ENCODE peak calls at places on chromosomes 1 and 21, in eight cellular contexts. H is midbrain, A is left ventricle myocardium inferior, T is glutamatergic neuron, Z is Calu3, D is hepatic stellate cell, W is KBM-7, U is fibroblast of the conjunctiva. N is an unnamed sample.

GRCh38 chr1:48619529-48619928 is 147.5 kb upstream of the SPATA6 start:
- DNase-seq in H (peak), A (no peak), T (peak), Z (no peak), D (no peak), W (no peak), U (peak), N (peak)

GRCh38 chr1:91546301-91546581 is 45.6 kb downstream of the CDC7 start:
- DNase-seq in H (no peak), A (no peak), T (no peak), Z (no peak), D (no peak), W (no peak), U (no peak), N (no peak)

GRCh38 chr21:36776981-36777617 is 78.2 kb downstream of the SIM2 start:
- DNase-seq in H (no peak), A (no peak), T (no peak), Z (no peak), D (no peak), W (no peak), U (no peak), N (no peak)

GRCh38 chr21:25967566-25968438 is 202.8 kb downstream of the APP start:
- DNase-seq in H (no peak), A (no peak), T (no peak), Z (no peak), D (no peak), W (peak), U (no peak), N (peak)

GRCh38 chr1:226609836-226610455 is 61.4 kb downstream of the STUM start:
- DNase-seq in H (no peak), A (peak), T (peak), Z (no peak), D (no peak), W (no peak), U (no peak), N (no peak)

GRCh38 chr1:218558411-218558810 is 213.3 kb downstream of the TGFB2 start:
- DNase-seq in H (no peak), A (no peak), T (no peak), Z (no peak), D (no peak), W (no peak), U (no peak), N (no peak)

GRCh38 chr1:211897011-211897410 is 66.4 kb upstream of the LPGAT1 start:
- DNase-seq in H (no peak), A (no peak), T (no peak), Z (no peak), D (no peak), W (no peak), U (no peak), N (no peak)

GRCh38 chr1:221397606-221398005 is 344.3 kb downstream of the DUSP10 start:
- DNase-seq in H (no peak), A (no peak), T (no peak), Z (no peak), D (no peak), W (no peak), U (no peak), N (no peak)

GRCh38 chr1:14259191-14259757 is 339.2 kb upstream of the KAZN start:
- DNase-seq in H (peak), A (peak), T (no peak), Z (no peak), D (no peak), W (no peak), U (peak), N (no peak)

GRCh38 chr1:5821496-5822176 is 170.6 kb downstream of the NPHP4 start:
- DNase-seq in H (no peak), A (no peak), T (no peak), Z (no peak), D (no peak), W (no peak), U (no peak), N (no peak)

GRCh38 chr1:153567621-153568366 is 2.1 kb upstream of the S100A2 start:
- DNase-seq in H (no peak), A (no peak), T (no peak), Z (peak), D (no peak), W (no peak), U (no peak), N (peak)

GRCh38 chr1:200659269-200659668 is 10.4 kb downstream of the DDX59 start:
- DNase-seq in H (no peak), A (no peak), T (no peak), Z (no peak), D (no peak), W (no peak), U (no peak), N (peak)

GRCh38 chr1:21629971-21630370 is 39.2 kb downstream of the RAP1GAP start:
- DNase-seq in H (no peak), A (no peak), T (no peak), Z (no peak), D (no peak), W (no peak), U (no peak), N (no peak)

N was measured in mammary epithelial cell.